ENCODE peak calls at places on chromosomes 6 and 20, in ten cellular contexts. One of them, this sample, is unnamed.

GRCh38 chr20:49741940-49742339 is 28.3 kb upstream of the B4GALT5 start:
- DNase-seq in A549: no peak
- DNase-seq in lower leg skin: no peak
- DNase-seq in astrocyte of the cerebellum: no peak
- DNase-seq in Caco-2: no peak
- DNase-seq in suprapubic skin: no peak
- DNase-seq in cardiac muscle cell: no peak
- DNase-seq in left ventricle myocardium inferior: no peak
- DNase-seq in uterus: no peak
- DNase-seq in IMR-90: no peak
- DNase-seq in this sample: no peak

GRCh38 chr6:155033021-155033801 is 38.1 kb downstream of the TIAM2 start:
- DNase-seq in IMR-90: no peak
- DNase-seq in A549: no peak
- DNase-seq in astrocyte of the cerebellum: no peak
- DNase-seq in left ventricle myocardium inferior: no peak
- DNase-seq in cardiac muscle cell: no peak
- DNase-seq in uterus: no peak
- DNase-seq in Caco-2: no peak
- DNase-seq in suprapubic skin: no peak
- DNase-seq in lower leg skin: no peak
- DNase-seq in this sample: no peak

GRCh38 chr6:113860165-113860955 is 3.2 kb downstream of the MARCKS start:
- DNase-seq in A549: no peak
- DNase-seq in left ventricle myocardium inferior: peak
- DNase-seq in lower leg skin: peak
- DNase-seq in suprapubic skin: peak
- DNase-seq in uterus: peak
- DNase-seq in cardiac muscle cell: peak
- DNase-seq in astrocyte of the cerebellum: no peak
- DNase-seq in Caco-2: no peak
- DNase-seq in IMR-90: peak
- DNase-seq in this sample: no peak

GRCh38 chr20:36092424-36093024 is 62.0 kb upstream of the EPB41L1 start:
- DNase-seq in lower leg skin: no peak
- DNase-seq in IMR-90: no peak
- DNase-seq in astrocyte of the cerebellum: no peak
- DNase-seq in uterus: peak
- DNase-seq in Caco-2: peak
- DNase-seq in A549: no peak
- DNase-seq in suprapubic skin: no peak
- DNase-seq in left ventricle myocardium inferior: peak
- DNase-seq in cardiac muscle cell: peak
- DNase-seq in this sample: no peak

GRCh38 chr6:156949376-156949775 is 172.2 kb downstream of the ARID1B start:
- DNase-seq in astrocyte of the cerebellum: peak
- DNase-seq in suprapubic skin: no peak
- DNase-seq in left ventricle myocardium inferior: no peak
- DNase-seq in lower leg skin: no peak
- DNase-seq in uterus: no peak
- DNase-seq in Caco-2: peak
- DNase-seq in cardiac muscle cell: peak
- DNase-seq in IMR-90: peak
- DNase-seq in A549: peak
- DNase-seq in this sample: no peak

GRCh38 chr6:170048615-170049256 is 242.1 kb downstream of the DLL1 start:
- DNase-seq in A549: no peak
- DNase-seq in cardiac muscle cell: peak
- DNase-seq in lower leg skin: peak
- DNase-seq in IMR-90: peak
- DNase-seq in uterus: peak
- DNase-seq in left ventricle myocardium inferior: no peak
- DNase-seq in astrocyte of the cerebellum: no peak
- DNase-seq in suprapubic skin: peak
- DNase-seq in Caco-2: no peak
- DNase-seq in this sample: no peak

GRCh38 chr6:24766685-24767462 is 7.9 kb upstream of the GMNN start:
- DNase-seq in IMR-90: peak
- DNase-seq in left ventricle myocardium inferior: no peak
- DNase-seq in suprapubic skin: no peak
- DNase-seq in astrocyte of the cerebellum: peak
- DNase-seq in uterus: no peak
- DNase-seq in lower leg skin: no peak
- DNase-seq in Caco-2: no peak
- DNase-seq in A549: peak
- DNase-seq in cardiac muscle cell: peak
- DNase-seq in this sample: peak

GRCh38 chr20:46740214-46740609 is 30.8 kb downstream of the SLC2A10 start:
- DNase-seq in uterus: no peak
- DNase-seq in IMR-90: no peak
- DNase-seq in A549: no peak
- DNase-seq in suprapubic skin: no peak
- DNase-seq in left ventricle myocardium inferior: no peak
- DNase-seq in cardiac muscle cell: no peak
- DNase-seq in Caco-2: peak
- DNase-seq in lower leg skin: no peak
- DNase-seq in astrocyte of the cerebellum: no peak
- DNase-seq in this sample: no peak

GRCh38 chr6:109299695-109300564 is 82.3 kb downstream of the CD164 start:
- DNase-seq in Caco-2: no peak
- DNase-seq in cardiac muscle cell: no peak
- DNase-seq in A549: no peak
- DNase-seq in IMR-90: no peak
- DNase-seq in lower leg skin: no peak
- DNase-seq in uterus: peak
- DNase-seq in suprapubic skin: no peak
- DNase-seq in astrocyte of the cerebellum: no peak
- DNase-seq in left ventricle myocardium inferior: no peak
- DNase-seq in this sample: no peak

GRCh38 chr6:83952830-83953229 is 80.7 kb upstream of the MRAP2 start:
- DNase-seq in A549: no peak
- DNase-seq in Caco-2: no peak
- DNase-seq in lower leg skin: no peak
- DNase-seq in cardiac muscle cell: peak
- DNase-seq in suprapubic skin: no peak
- DNase-seq in uterus: no peak
- DNase-seq in astrocyte of the cerebellum: no peak
- DNase-seq in left ventricle myocardium inferior: no peak
- DNase-seq in IMR-90: no peak
- DNase-seq in this sample: no peak

GRCh38 chr20:2314759-2315439 is 19.1 kb downstream of the TGM3 start:
- DNase-seq in Caco-2: no peak
- DNase-seq in A549: no peak
- DNase-seq in IMR-90: peak
- DNase-seq in left ventricle myocardium inferior: peak
- DNase-seq in suprapubic skin: peak
- DNase-seq in uterus: no peak
- DNase-seq in lower leg skin: peak
- DNase-seq in astrocyte of the cerebellum: peak
- DNase-seq in cardiac muscle cell: peak
- DNase-seq in this sample: no peak

GRCh38 chr6:3841711-3842565 is 7.2 kb upstream of the FAM50B start:
- DNase-seq in uterus: no peak
- DNase-seq in suprapubic skin: no peak
- DNase-seq in lower leg skin: no peak
- DNase-seq in Caco-2: no peak
- DNase-seq in IMR-90: peak
- DNase-seq in cardiac muscle cell: peak
- DNase-seq in left ventricle myocardium inferior: no peak
- DNase-seq in A549: no peak
- DNase-seq in astrocyte of the cerebellum: no peak
- DNase-seq in this sample: no peak

GRCh38 chr20:57999465-58000111 is 228.9 kb downstream of the ANKRD60 start:
- DNase-seq in IMR-90: no peak
- DNase-seq in Caco-2: no peak
- DNase-seq in astrocyte of the cerebellum: no peak
- DNase-seq in A549: no peak
- DNase-seq in cardiac muscle cell: peak
- DNase-seq in suprapubic skin: no peak
- DNase-seq in uterus: no peak
- DNase-seq in left ventricle myocardium inferior: peak
- DNase-seq in lower leg skin: peak
- DNase-seq in this sample: peak

GRCh38 chr6:35152067-35152707 is 11.0 kb upstream of the TCP11 start:
- DNase-seq in cardiac muscle cell: no peak
- DNase-seq in left ventricle myocardium inferior: no peak
- DNase-seq in astrocyte of the cerebellum: no peak
- DNase-seq in uterus: no peak
- DNase-seq in lower leg skin: no peak
- DNase-seq in A549: no peak
- DNase-seq in IMR-90: no peak
- DNase-seq in suprapubic skin: no peak
- DNase-seq in Caco-2: no peak
- DNase-seq in this sample: no peak

GRCh38 chr20:63096681-63097335 is 90.0 kb upstream of the BHLHE23 start:
- DNase-seq in IMR-90: no peak
- DNase-seq in cardiac muscle cell: no peak
- DNase-seq in Caco-2: no peak
- DNase-seq in left ventricle myocardium inferior: peak
- DNase-seq in lower leg skin: no peak
- DNase-seq in uterus: no peak
- DNase-seq in suprapubic skin: peak
- DNase-seq in astrocyte of the cerebellum: no peak
- DNase-seq in A549: no peak
- DNase-seq in this sample: no peak

GRCh38 chr6:133748628-133749027 is 140.3 kb upstream of the TCF21 start:
- DNase-seq in lower leg skin: no peak
- DNase-seq in left ventricle myocardium inferior: no peak
- DNase-seq in suprapubic skin: no peak
- DNase-seq in Caco-2: no peak
- DNase-seq in cardiac muscle cell: peak
- DNase-seq in astrocyte of the cerebellum: no peak
- DNase-seq in A549: no peak
- DNase-seq in uterus: no peak
- DNase-seq in IMR-90: peak
- DNase-seq in this sample: no peak

GRCh38 chr6:142112451-142113061 is 20.2 kb upstream of the GJE1 start:
- DNase-seq in uterus: peak
- DNase-seq in IMR-90: peak
- DNase-seq in cardiac muscle cell: peak
- DNase-seq in suprapubic skin: peak
- DNase-seq in A549: peak
- DNase-seq in Caco-2: peak
- DNase-seq in left ventricle myocardium inferior: peak
- DNase-seq in lower leg skin: peak
- DNase-seq in astrocyte of the cerebellum: peak
- DNase-seq in this sample: peak

GRCh38 chr20:36090223-36090622 is 64.3 kb upstream of the EPB41L1 start:
- DNase-seq in A549: no peak
- DNase-seq in uterus: no peak
- DNase-seq in cardiac muscle cell: no peak
- DNase-seq in Caco-2: no peak
- DNase-seq in astrocyte of the cerebellum: no peak
- DNase-seq in IMR-90: no peak
- DNase-seq in left ventricle myocardium inferior: no peak
- DNase-seq in lower leg skin: no peak
- DNase-seq in suprapubic skin: no peak
- DNase-seq in this sample: no peak

DNA sequence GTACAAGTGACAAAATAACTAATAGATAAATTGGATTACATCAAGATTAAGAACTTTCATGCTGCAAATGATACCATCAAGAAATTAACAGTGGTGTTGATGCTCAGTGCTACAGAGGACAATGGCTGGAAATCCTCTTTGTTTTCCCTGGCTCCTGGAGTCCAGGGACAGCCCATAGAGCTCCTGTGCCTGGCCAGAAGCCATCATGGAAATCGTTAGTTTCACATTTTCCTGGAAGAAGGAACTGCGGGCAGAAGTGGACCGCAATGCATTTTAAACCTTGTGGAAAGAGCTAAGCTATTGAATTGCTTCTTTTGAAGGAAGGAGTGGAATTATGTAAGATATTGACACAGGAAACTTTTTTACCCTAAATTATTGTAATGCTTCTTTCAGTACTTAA is 276.0 kb downstream of the GJA1 start:
- DNase-seq in astrocyte of the cerebellum: no peak
- DNase-seq in uterus: no peak
- DNase-seq in cardiac muscle cell: no peak
- DNase-seq in IMR-90: no peak
- DNase-seq in Caco-2: no peak
- DNase-seq in suprapubic skin: no peak
- DNase-seq in lower leg skin: no peak
- DNase-seq in left ventricle myocardium inferior: no peak
- DNase-seq in A549: no peak
- DNase-seq in this sample: no peak
- H3K4me3 ChIP-seq in astrocyte of the cerebellum: no peak
- H3K4me3 ChIP-seq in uterus: no peak
- H3K4me3 ChIP-seq in cardiac muscle cell: no peak
- H3K4me3 ChIP-seq in IMR-90: no peak
- H3K4me3 ChIP-seq in Caco-2: no peak
- H3K4me3 ChIP-seq in suprapubic skin: no peak
- H3K4me3 ChIP-seq in lower leg skin: no peak
- H3K4me3 ChIP-seq in left ventricle myocardium inferior: no peak
- H3K4me3 ChIP-seq in A549: no peak
- H3K4me3 ChIP-seq in this sample: no peak

DNA sequence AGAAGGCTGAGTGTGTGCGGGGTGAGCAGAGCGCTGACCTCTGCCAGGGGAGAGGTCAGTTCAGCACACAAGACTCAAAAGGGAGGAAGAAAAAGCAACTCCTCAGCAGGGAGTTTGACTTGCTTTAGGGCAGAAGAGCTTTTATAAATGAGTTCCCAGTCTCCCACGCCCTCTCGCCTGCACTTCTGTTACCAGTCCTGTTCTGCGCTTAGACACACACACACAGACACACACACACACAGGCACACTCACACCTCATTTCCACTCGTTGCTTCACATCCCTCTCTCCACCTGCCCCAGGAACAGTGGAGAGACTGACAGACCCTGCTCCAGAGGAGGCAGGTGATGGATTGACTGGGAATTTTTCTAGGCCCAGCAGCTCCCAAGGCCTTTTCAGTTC is 43.9 kb downstream of the JAG1 start:
- DNase-seq in A549: no peak
- DNase-seq in cardiac muscle cell: no peak
- DNase-seq in Caco-2: no peak
- DNase-seq in astrocyte of the cerebellum: no peak
- DNase-seq in lower leg skin: no peak
- DNase-seq in suprapubic skin: no peak
- DNase-seq in left ventricle myocardium inferior: no peak
- DNase-seq in uterus: no peak
- DNase-seq in IMR-90: no peak
- DNase-seq in this sample: no peak
- H3K4me3 ChIP-seq in A549: no peak
- H3K4me3 ChIP-seq in cardiac muscle cell: no peak
- H3K4me3 ChIP-seq in Caco-2: no peak
- H3K4me3 ChIP-seq in astrocyte of the cerebellum: no peak
- H3K4me3 ChIP-seq in lower leg skin: no peak
- H3K4me3 ChIP-seq in suprapubic skin: no peak
- H3K4me3 ChIP-seq in left ventricle myocardium inferior: no peak
- H3K4me3 ChIP-seq in uterus: no peak
- H3K4me3 ChIP-seq in IMR-90: no peak
- H3K4me3 ChIP-seq in this sample: no peak

GRCh38 chr6:11217360-11218076 is 14.9 kb downstream of the NEDD9 start:
- DNase-seq in suprapubic skin: no peak
- DNase-seq in A549: no peak
- DNase-seq in left ventricle myocardium inferior: no peak
- DNase-seq in astrocyte of the cerebellum: no peak
- DNase-seq in uterus: no peak
- DNase-seq in Caco-2: peak
- DNase-seq in IMR-90: no peak
- DNase-seq in lower leg skin: no peak
- DNase-seq in cardiac muscle cell: no peak
- DNase-seq in this sample: peak
- H3K4me3 ChIP-seq in suprapubic skin: no peak
- H3K4me3 ChIP-seq in A549: no peak
- H3K4me3 ChIP-seq in left ventricle myocardium inferior: peak
- H3K4me3 ChIP-seq in astrocyte of the cerebellum: no peak
- H3K4me3 ChIP-seq in uterus: no peak
- H3K4me3 ChIP-seq in Caco-2: no peak
- H3K4me3 ChIP-seq in IMR-90: no peak
- H3K4me3 ChIP-seq in lower leg skin: no peak
- H3K4me3 ChIP-seq in cardiac muscle cell: no peak
- H3K4me3 ChIP-seq in this sample: no peak

GRCh38 chr6:6645266-6645917 is 56.9 kb downstream of the LY86 start:
- DNase-seq in uterus: no peak
- DNase-seq in suprapubic skin: no peak
- DNase-seq in astrocyte of the cerebellum: no peak
- DNase-seq in Caco-2: no peak
- DNase-seq in cardiac muscle cell: no peak
- DNase-seq in lower leg skin: no peak
- DNase-seq in IMR-90: no peak
- DNase-seq in left ventricle myocardium inferior: no peak
- DNase-seq in A549: no peak
- DNase-seq in this sample: no peak
- H3K4me3 ChIP-seq in uterus: no peak
- H3K4me3 ChIP-seq in suprapubic skin: no peak
- H3K4me3 ChIP-seq in astrocyte of the cerebellum: no peak
- H3K4me3 ChIP-seq in Caco-2: no peak
- H3K4me3 ChIP-seq in cardiac muscle cell: no peak
- H3K4me3 ChIP-seq in lower leg skin: no peak
- H3K4me3 ChIP-seq in IMR-90: no peak
- H3K4me3 ChIP-seq in left ventricle myocardium inferior: no peak
- H3K4me3 ChIP-seq in A549: no peak
- H3K4me3 ChIP-seq in this sample: no peak

This sample was measured in Jurkat, Clone E6-1.